ENCODE peak calls at places on chromosomes 13 and 19, in seven cellular contexts. H, I, G, Y, Z, A and V are unnamed samples.

GRCh38 chr13:38686635-38687245 is at the start of gene FREM2:
- DNase-seq in H (peak; percentile 59), I (peak; percentile 17), G (peak; percentile 48), Y (no peak), Z (no peak), A (peak; percentile 42), V (no peak)

GRCh38 chr19:16860118-16860517 is 28.7 kb upstream of the F2RL3 start:
- DNase-seq in H (no peak), I (peak; percentile 56), G (no peak), Y (no peak), Z (no peak), A (no peak), V (no peak)

GRCh38 chr13:95627590-95627989 is 16.9 kb downstream of the DZIP1 start:
- DNase-seq in H (peak; percentile 59), I (peak; percentile 63), G (no peak), Y (no peak), Z (no peak), A (no peak), V (no peak)

GRCh38 chr19:1406496-1406817 is 929 bp upstream of the DAZAP1 start:
- DNase-seq in H (no peak), I (no peak), G (no peak), Y (no peak), Z (no peak), A (no peak), V (no peak)

GRCh38 chr19:40264314-40265054 is 20.7 kb downstream of the AKT2 start:
- DNase-seq in H (no peak), I (no peak), G (no peak), Y (no peak), Z (no peak), A (no peak), V (no peak)

GRCh38 chr13:68927387-68928026 is 1180.1 kb upstream of the ATXN8OS start:
- DNase-seq in H (peak; percentile 25), I (peak; percentile 43), G (no peak), Y (no peak), Z (no peak), A (no peak), V (no peak)

GRCh38 chr19:1449467-1450442 is at the start of gene APC2:
- DNase-seq in H (no peak), I (peak; percentile 50), G (peak; percentile 24), Y (no peak), Z (no peak), A (peak; percentile 83), V (peak; percentile 81)

GRCh38 chr13:112837371-112838037 is 131.5 kb upstream of the MCF2L start:
- DNase-seq in H (no peak), I (no peak), G (no peak), Y (no peak), Z (no peak), A (no peak), V (no peak)

GRCh38 chr19:15431396-15432017 is 12.7 kb upstream of the AKAP8L start:
- DNase-seq in H (no peak), I (no peak), G (no peak), Y (no peak), Z (no peak), A (no peak), V (no peak)

GRCh38 chr13:113208424-113209335 is at the start of gene PCID2:
- DNase-seq in H (peak; percentile 88), I (peak; percentile 91), G (peak; percentile 87), Y (peak; percentile 83), Z (peak; percentile 78), A (peak; percentile 95), V (peak; percentile 97)